ENCODE peak calls at places on chromosomes 5 and 9, in four cellular contexts. U, G, H and M are unnamed samples.

GRCh38 chr5:116510525-116510924 is 64.1 kb downstream of the SEMA6A start:
- DNase-seq in U (no peak), G (no peak), H (no peak), M (no peak)

GRCh38 chr5:110258460-110258859 is 468.0 kb downstream of the TMEM232 start:
- DNase-seq in U (no peak), G (no peak), H (no peak), M (no peak)

GRCh38 chr9:16710888-16711287 is 159.6 kb downstream of the BNC2 start:
- DNase-seq in U (no peak), G (no peak), H (no peak), M (no peak)

GRCh38 chr5:178778919-178779318 is 48.5 kb upstream of the ZNF354A start:
- DNase-seq in U (no peak), G (peak; percentile 71), H (no peak), M (no peak)

GRCh38 chr5:131541071-131541470 is 94.0 kb downstream of the RAPGEF6 start:
- DNase-seq in U (no peak), G (no peak), H (no peak), M (no peak)

GRCh38 chr5:174535691-174536090 is 188.7 kb upstream of the MSX2 start:
- DNase-seq in U (no peak), G (no peak), H (no peak), M (no peak)

GRCh38 chr9:3200331-3200774 is 325.4 kb downstream of the RFX3 start:
- DNase-seq in U (no peak), G (no peak), H (no peak), M (no peak)

GRCh38 chr9:7117676-7118561 is 360.1 kb downstream of the KDM4C start:
- DNase-seq in U (peak; percentile 46), G (no peak), H (no peak), M (no peak)

GRCh38 chr9:137162505-137163100 is 7.2 kb downstream of the LRRC26 start:
- DNase-seq in U (no peak), G (no peak), H (no peak), M (no peak)

GRCh38 chr9:95623614-95624013 is 106.8 kb upstream of the PTCH1 start:
- DNase-seq in U (no peak), G (no peak), H (no peak), M (no peak)

GRCh38 chr5:83473344-83474169 is 2.0 kb downstream of the VCAN start:
- DNase-seq in U (peak; percentile 24), G (no peak), H (peak; percentile 100), M (peak; percentile 77)
- TF ChIP-seq HDAC2 in U (no peak), G (no peak), H (peak; percentile 92), M (no peak)

GRCh38 chr5:155878991-155879575 is 447.9 kb upstream of the SGCD start:
- DNase-seq in U (no peak), G (no peak), H (no peak), M (no peak)
- TF ChIP-seq HDAC6 in U (no peak), G (no peak), H (no peak), M (no peak)

GRCh38 chr9:8780386-8780785 is 980.8 kb upstream of the DMAC1 start:
- DNase-seq in U (no peak), G (no peak), H (no peak), M (no peak)
- TF ChIP-seq HDAC2 in U (no peak), G (no peak), H (no peak), M (no peak)

GRCh38 chr5:138032028-138032571 is 779 bp downstream of the FAM13B start:
- DNase-seq in U (peak; percentile 82), G (no peak), H (peak; percentile 29), M (no peak)

GRCh38 chr5:138029944-138030343 is 2.9 kb downstream of the FAM13B start:
- DNase-seq in U (no peak), G (no peak), H (no peak), M (no peak)

GRCh38 chr5:138033275-138033808 is 463 bp upstream of the FAM13B start:
- DNase-seq in U (no peak), G (no peak), H (peak; percentile 29), M (no peak)

GRCh38 chr5:138033916-138034315 is 1.0 kb upstream of the FAM13B start:
- DNase-seq in U (no peak), G (no peak), H (no peak), M (no peak)

DNA sequence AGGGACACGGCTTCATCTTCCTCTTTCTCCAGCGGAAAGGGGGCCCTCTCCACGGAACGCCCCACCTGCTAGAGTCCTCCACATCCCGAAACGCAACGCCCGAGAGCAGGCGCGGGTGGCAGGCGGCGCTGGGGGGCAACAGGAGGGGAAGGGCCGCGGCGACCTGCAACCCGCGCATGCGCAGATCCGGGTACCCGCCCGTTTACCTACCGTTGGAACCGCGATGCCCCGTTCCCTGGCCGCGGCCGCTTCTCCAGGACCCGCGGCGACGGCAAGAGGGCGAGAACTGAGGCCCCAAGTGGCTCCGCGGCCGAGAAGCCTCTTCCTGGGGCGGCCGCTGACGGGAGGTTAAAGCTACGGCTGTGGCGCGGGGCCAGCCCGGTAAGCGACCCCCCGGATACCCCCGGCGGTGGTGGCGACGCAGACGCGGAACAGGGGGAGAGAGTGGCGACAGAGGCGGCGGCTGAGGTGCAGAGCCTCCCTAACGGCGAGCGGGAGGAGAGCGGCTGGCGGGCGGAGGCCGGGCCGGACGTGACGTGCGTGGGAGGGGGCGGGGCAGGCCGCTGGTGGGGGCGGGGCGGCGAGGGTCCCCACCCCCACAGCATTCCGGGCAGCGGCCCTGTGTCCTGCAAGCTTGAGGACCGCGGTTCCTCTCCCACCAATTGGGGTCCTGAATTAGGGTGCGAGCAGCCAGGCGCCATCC is at the start of gene FAM13B:
- DNase-seq in U (no peak), G (peak; percentile 46), H (peak; percentile 29), M (peak; percentile 94)
- TF ChIP-seq HDAC6 in U (no peak), G (no peak), H (no peak), M (no peak)

DNA sequence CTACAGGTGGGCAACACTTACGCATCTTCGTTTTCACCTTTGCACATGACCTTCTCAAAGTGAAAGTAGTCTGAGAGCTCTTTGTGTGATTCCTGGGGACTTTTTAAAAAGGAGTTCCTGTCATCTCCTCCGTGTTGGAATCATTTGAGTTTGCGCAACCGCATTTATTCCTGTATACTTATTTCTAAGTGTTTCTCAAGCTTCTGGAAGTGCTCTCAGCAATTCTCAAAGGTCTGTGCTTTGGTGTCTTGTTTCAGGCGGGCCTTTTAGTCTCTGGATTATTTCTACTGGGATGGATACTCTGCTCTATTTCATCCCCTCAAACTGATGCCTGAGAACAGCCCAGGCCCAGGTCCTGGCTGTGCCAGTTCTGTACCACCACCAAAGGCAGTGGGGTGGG is 226.5 kb upstream of the TUT7 start:
- DNase-seq in U (no peak), G (no peak), H (no peak), M (no peak)
- TF ChIP-seq HDAC2 in U (no peak), G (no peak), H (no peak), M (no peak)

GRCh38 chr5:177455036-177455660 is 8.5 kb downstream of the PRR7 start:
- DNase-seq in U (no peak), G (peak; percentile 79), H (no peak), M (peak; percentile 93)
- TF ChIP-seq HDAC6 in U (no peak), G (no peak), H (no peak), M (no peak)

GRCh38 chr9:88996046-88997005 is 5.1 kb downstream of the S1PR3 start:
- DNase-seq in U (no peak), G (no peak), H (no peak), M (no peak)

GRCh38 chr9:89000281-89000875 is 9.1 kb downstream of the S1PR3 start:
- DNase-seq in U (no peak), G (no peak), H (no peak), M (no peak)

GRCh38 chr9:88998911-88999310 is 7.6 kb downstream of the S1PR3 start:
- DNase-seq in U (no peak), G (no peak), H (no peak), M (no peak)

GRCh38 chr9:88997646-88998045 is 6.4 kb downstream of the S1PR3 start:
- DNase-seq in U (no peak), G (no peak), H (no peak), M (no peak)

DNA sequence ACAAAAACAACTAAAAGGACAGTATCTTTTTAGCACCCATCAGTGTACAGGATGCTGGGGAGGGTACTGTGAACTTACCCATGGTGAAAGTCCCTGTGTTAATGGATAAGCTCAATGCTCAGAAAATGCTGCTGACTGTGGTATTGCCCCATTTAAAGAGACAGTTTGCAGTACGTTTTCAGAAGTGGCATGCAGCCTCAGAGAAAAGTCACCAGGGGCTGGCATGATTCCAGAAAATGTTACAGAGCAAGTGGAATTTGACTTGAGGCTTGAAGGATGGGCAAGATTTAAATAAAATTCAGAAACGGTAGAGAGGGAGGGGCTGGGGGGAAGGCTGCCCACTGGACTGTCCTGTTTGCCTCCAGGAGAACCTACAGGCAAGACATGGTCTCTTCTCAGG is 7.2 kb downstream of the S1PR3 start:
- DNase-seq in U (no peak), G (no peak), H (no peak), M (no peak)
- TF ChIP-seq HDAC2 in U (no peak), G (no peak), H (no peak), M (no peak)

DNA sequence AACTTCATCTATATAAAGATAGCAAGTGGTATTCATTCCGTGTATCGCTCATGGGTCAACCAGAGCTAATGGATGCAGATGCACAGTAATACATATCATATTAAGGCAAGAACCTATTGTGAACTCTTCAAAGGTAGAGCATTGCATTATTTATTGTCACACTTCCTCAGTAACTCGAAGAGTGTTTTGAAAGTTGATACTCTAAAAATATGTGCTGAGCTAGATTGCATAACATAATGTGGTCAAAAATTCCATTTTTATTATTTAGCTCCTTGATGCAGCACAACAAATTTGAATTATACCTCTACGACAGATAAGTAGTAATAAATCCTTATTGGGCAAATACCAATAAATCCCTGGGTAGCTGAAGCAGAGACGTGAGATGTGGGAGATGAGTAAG is 70.4 kb downstream of the CDH18 start:
- DNase-seq in U (no peak), G (no peak), H (no peak), M (no peak)
- TF ChIP-seq HDAC6 in U (no peak), G (no peak), H (no peak), M (no peak)

GRCh38 chr9:88604836-88605499 is 70.0 kb downstream of the NXNL2 start:
- DNase-seq in U (no peak), G (no peak), H (no peak), M (no peak)

DNA sequence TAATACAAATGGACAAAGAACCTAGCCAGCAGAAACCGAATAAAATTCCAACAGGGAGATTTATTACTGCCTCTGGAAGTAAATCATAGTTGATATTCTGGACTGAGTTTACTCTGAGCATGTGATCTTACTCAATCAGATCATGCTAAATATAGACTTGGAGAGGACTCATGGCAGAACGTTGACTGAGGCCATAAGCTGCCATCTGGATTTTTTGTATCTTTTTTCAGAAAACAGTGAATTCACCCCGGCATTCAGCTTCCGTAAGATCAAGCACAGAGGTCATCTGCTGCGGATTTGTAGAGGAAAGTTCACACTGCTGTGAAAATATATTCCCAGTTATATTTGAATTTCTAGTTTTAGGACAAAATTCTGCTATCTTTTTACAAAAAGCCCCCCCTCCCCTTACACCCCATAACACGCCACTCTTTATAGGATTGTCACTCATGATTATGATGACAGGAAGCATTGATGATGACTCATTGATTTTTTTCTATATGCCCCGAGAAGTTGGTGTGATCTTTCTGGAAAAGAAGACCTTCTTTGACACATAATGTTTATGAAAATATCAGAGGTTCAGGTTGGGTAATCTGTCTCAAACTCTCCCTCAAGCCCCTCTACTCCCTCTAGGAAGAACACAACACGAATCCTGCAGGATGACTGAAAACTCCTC is 70.7 kb downstream of the NXNL2 start:
- DNase-seq in U (no peak), G (no peak), H (no peak), M (no peak)
- TF ChIP-seq HDAC2 in U (no peak), G (no peak), H (no peak), M (no peak)